ENCODE peak calls at places on chromosomes 6 and 20, in ten cellular contexts. S is pancreas; N is upper lobe of right lung; V is RKO; W is HFF-Myc; M is aorta; H is psoas muscle; O is HTR-8/SVneo; U is stimulated activated CD4-positive, alpha-beta T cell treated with anti-CD3 and anti-CD28 coated beads, TNF-alpha, amount 100 ng/mL, for 24 hours; R is left colon. E is an unnamed sample.

GRCh38 chr20:58048096-58048702 is 180.3 kb downstream of the ANKRD60 start:
- DNase-seq in S (no peak), N (no peak), V (peak), W (peak), M (peak), H (no peak), O (peak), U (no peak), R (no peak), E (peak)

GRCh38 chr6:7900621-7901020 is 10.0 kb downstream of the TXNDC5 start:
- DNase-seq in S (no peak), N (no peak), V (no peak), W (no peak), M (no peak), H (no peak), O (no peak), U (no peak), R (no peak), E (no peak)

GRCh38 chr6:118186676-118187567 is 279.9 kb downstream of the SLC35F1 start:
- DNase-seq in S (no peak), N (no peak), V (no peak), W (no peak), M (peak), H (no peak), O (no peak), U (no peak), R (no peak), E (no peak)

GRCh38 chr6:13508711-13509705 is 21.6 kb upstream of the GFOD1 start:
- DNase-seq in S (no peak), N (no peak), V (no peak), W (peak), M (no peak), H (no peak), O (no peak), U (no peak), R (no peak), E (no peak)

GRCh38 chr6:156720739-156721714 is 56.2 kb upstream of the ARID1B start:
- DNase-seq in S (peak), N (peak), V (no peak), W (no peak), M (no peak), H (no peak), O (no peak), U (no peak), R (peak), E (peak)

GRCh38 chr6:27168586-27169443 is 78.7 kb upstream of the PRSS16 start:
- DNase-seq in S (no peak), N (no peak), V (peak), W (peak), M (no peak), H (no peak), O (peak), U (no peak), R (no peak), E (no peak)

GRCh38 chr6:45493761-45494160 is 116.0 kb upstream of the SUPT3H start:
- DNase-seq in S (no peak), N (no peak), V (no peak), W (no peak), M (no peak), H (no peak), O (no peak), U (no peak), R (no peak), E (no peak)

GRCh38 chr6:30555428-30556005 is 772 bp downstream of the GNL1 start:
- DNase-seq in S (no peak), N (peak), V (peak), W (no peak), M (peak), H (peak), O (no peak), U (no peak), R (no peak), E (peak)

GRCh38 chr6:29826271-29826670 is 1.4 kb upstream of the HLA-G start:
- DNase-seq in S (no peak), N (no peak), V (peak), W (no peak), M (no peak), H (no peak), O (no peak), U (no peak), R (no peak), E (no peak)

GRCh38 chr6:36848658-36849441 is 9.6 kb upstream of the CPNE5 start:
- DNase-seq in S (peak), N (peak), V (no peak), W (no peak), M (no peak), H (no peak), O (no peak), U (no peak), R (peak), E (peak)

GRCh38 chr6:10633216-10633615 is 61.2 kb downstream of the C6orf52 start:
- DNase-seq in S (no peak), N (no peak), V (peak), W (peak), M (no peak), H (no peak), O (peak), U (no peak), R (no peak), E (no peak)

GRCh38 chr6:137157601-137158000 is 15.8 kb downstream of the IL22RA2 start:
- DNase-seq in S (no peak), N (no peak), V (no peak), W (no peak), M (no peak), H (no peak), O (no peak), U (no peak), R (no peak), E (no peak)

GRCh38 chr20:64188071-64188470 is 23.8 kb downstream of the MYT1 start:
- DNase-seq in S (no peak), N (no peak), V (no peak), W (no peak), M (no peak), H (no peak), O (no peak), U (no peak), R (no peak), E (no peak)

GRCh38 chr6:89818977-89819335 is 638 bp downstream of the MDN1 start:
- DNase-seq in S (no peak), N (no peak), V (peak), W (no peak), M (no peak), H (no peak), O (no peak), U (no peak), R (no peak), E (peak)

GRCh38 chr6:152975204-152975915 is 7.5 kb downstream of the FBXO5 start:
- DNase-seq in S (no peak), N (no peak), V (no peak), W (no peak), M (no peak), H (no peak), O (no peak), U (no peak), R (no peak), E (no peak)

GRCh38 chr6:162615016-162615717 is 112.4 kb downstream of the PRKN start:
- DNase-seq in S (no peak), N (no peak), V (no peak), W (no peak), M (no peak), H (no peak), O (no peak), U (no peak), R (no peak), E (no peak)

GRCh38 chr20:60512436-60512835 is 554.2 kb downstream of the CDH26 start:
- DNase-seq in S (no peak), N (no peak), V (no peak), W (no peak), M (no peak), H (no peak), O (peak), U (no peak), R (no peak), E (no peak)

GRCh38 chr6:53646606-53647005 is 18.9 kb downstream of the KLHL31 start:
- DNase-seq in S (no peak), N (no peak), V (no peak), W (no peak), M (no peak), H (no peak), O (no peak), U (no peak), R (no peak), E (no peak)

GRCh38 chr20:40232288-40232687 is 456.7 kb downstream of the MAFB start:
- DNase-seq in S (no peak), N (no peak), V (no peak), W (no peak), M (no peak), H (no peak), O (no peak), U (no peak), R (no peak), E (no peak)

GRCh38 chr20:63700199-63701050 is 4.0 kb downstream of the TNFRSF6B start:
- DNase-seq in S (no peak), N (peak), V (no peak), W (no peak), M (peak), H (peak), O (no peak), U (no peak), R (no peak), E (no peak)

GRCh38 chr20:63957690-63958441 is 1.6 kb upstream of the UCKL1 start:
- DNase-seq in S (no peak), N (no peak), V (no peak), W (no peak), M (no peak), H (no peak), O (no peak), U (no peak), R (peak), E (peak)

E was measured in mucosa of descending colon.